ENCODE peak calls at places on chromosomes 6 and 20, in four cellular contexts. A, F, Y and X are unnamed samples.

GRCh38 chr6:129748901-129749748 is 39.1 kb upstream of the ARHGAP18 start:
- DNase-seq in F (no peak), A (no peak), Y (peak), X (no peak)

GRCh38 chr6:154404791-154405400 is 48.3 kb upstream of the IPCEF1 start:
- DNase-seq in Y (peak), F (no peak), A (no peak), X (no peak)

GRCh38 chr20:63290677-63291472 is 2.1 kb upstream of the COL20A1 start:
- DNase-seq in Y (peak), A (no peak), F (peak), X (peak)

GRCh38 chr20:24738981-24739633 is 210.0 kb upstream of the CST7 start:
- DNase-seq in Y (no peak), F (no peak), A (no peak), X (no peak)

GRCh38 chr6:103870970-103871369 is 988.7 kb downstream of the HACE1 start:
- DNase-seq in F (no peak), Y (no peak), A (no peak), X (no peak)

GRCh38 chr6:105487040-105487787 is 84.3 kb upstream of the PREP start:
- DNase-seq in A (no peak), F (no peak), Y (no peak), X (no peak)

GRCh38 chr6:126657556-126658129 is 317.7 kb downstream of the CENPW start:
- DNase-seq in Y (peak), F (no peak), A (no peak), X (no peak)

GRCh38 chr6:11854418-11855165 is 76.0 kb upstream of the ADTRP start:
- DNase-seq in F (no peak), Y (peak), A (peak), X (no peak)

GRCh38 chr20:62230696-62231095 is 7.6 kb upstream of the OSBPL2 start:
- DNase-seq in F (no peak), A (no peak), Y (no peak), X (no peak)

GRCh38 chr6:141483561-141484061 is 649.1 kb upstream of the GJE1 start:
- DNase-seq in F (peak), A (peak), Y (peak), X (no peak)

GRCh38 chr6:7727951-7728854 is 2.3 kb downstream of the BMP6 start:
- DNase-seq in F (peak), A (no peak), Y (no peak), X (no peak)

GRCh38 chr6:137849076-137849708 is 17.9 kb upstream of the TNFAIP3 start:
- DNase-seq in A (no peak), Y (no peak), F (no peak), X (no peak)

GRCh38 chr20:47620808-47621805 is 119.4 kb downstream of the NCOA3 start:
- DNase-seq in Y (peak), F (no peak), A (peak), X (no peak)

GRCh38 chr6:69542494-69542893 is 254.3 kb downstream of the LMBRD1 start:
- DNase-seq in Y (no peak), A (no peak), F (no peak), X (no peak)

GRCh38 chr20:40868568-40869223 is 159.9 kb upstream of the TOP1 start:
- DNase-seq in F (no peak), A (peak), Y (peak), X (no peak)

GRCh38 chr20:62832951-62833391 is 16.1 kb downstream of the COL9A3 start:
- DNase-seq in Y (no peak), A (no peak), F (no peak), X (peak)

GRCh38 chr6:106186714-106187113 is 100.6 kb downstream of the PRDM1 start:
- DNase-seq in F (no peak), Y (no peak), A (no peak), X (no peak)

GRCh38 chr20:56111951-56112730 is 106.8 kb upstream of the CBLN4 start:
- DNase-seq in F (no peak), A (no peak), Y (no peak), X (no peak)

GRCh38 chr20:56454754-56455153 is 13.7 kb upstream of the RTF2 start:
- DNase-seq in A (no peak), F (no peak), Y (no peak), X (no peak)

GRCh38 chr20:48166082-48166835 is 381.0 kb upstream of the SULF2 start:
- DNase-seq in Y (no peak), F (no peak), A (no peak), X (no peak)

GRCh38 chr6:144659202-144659731 is 374.1 kb downstream of the UTRN start:
- DNase-seq in F (no peak), A (no peak), Y (peak), X (no peak)

GRCh38 chr6:126539022-126539421 is 199.1 kb downstream of the CENPW start:
- DNase-seq in F (no peak), Y (peak), A (no peak), X (no peak)